ENCODE peak calls at places on chromosome X, in seven cellular contexts. N is K562, T is mammary epithelial cell, K is H1, Y is astrocyte, V is neural progenitor cell, H is IMR-90. F is an unnamed sample.

GRCh38 chrX:85903692-85904471 is 143.5 kb downstream of the CHM start:
- DNase-seq in N (no peak), T (peak), K (no peak), Y (no peak), V (no peak), H (no peak), F (no peak)

GRCh38 chrX:133670394-133670793 is 255.1 kb upstream of the GPC4 start:
- DNase-seq in N (peak), T (peak), K (no peak), Y (peak), V (peak), H (peak), F (no peak)

GRCh38 chrX:154123241-154124219 is 20.5 kb upstream of the OPN1LW start:
- DNase-seq in N (peak), T (no peak), K (no peak), Y (no peak), V (no peak), H (no peak), F (peak)

GRCh38 chrX:46553935-46554334 is 8.7 kb upstream of the ZNF674 start:
- DNase-seq in N (no peak), T (no peak), K (no peak), Y (no peak), V (no peak), H (no peak), F (no peak)

GRCh38 chrX:147884958-147885357 is 26.8 kb upstream of the FMR1 start:
- DNase-seq in N (no peak), T (no peak), K (no peak), Y (no peak), V (no peak), H (no peak), F (peak)

GRCh38 chrX:47611926-47612325 is 7.7 kb downstream of the SYN1 start:
- DNase-seq in N (no peak), T (no peak), K (no peak), Y (no peak), V (no peak), H (no peak), F (no peak)

GRCh38 chrX:53685711-53686110 is 808 bp downstream of the HUWE1 start:
- DNase-seq in N (no peak), T (no peak), K (no peak), Y (no peak), V (no peak), H (peak), F (no peak)

GRCh38 chrX:149040873-149041535 is 464.1 kb downstream of the IDS start:
- DNase-seq in N (no peak), T (peak), K (no peak), Y (peak), V (no peak), H (no peak), F (no peak)

DNA sequence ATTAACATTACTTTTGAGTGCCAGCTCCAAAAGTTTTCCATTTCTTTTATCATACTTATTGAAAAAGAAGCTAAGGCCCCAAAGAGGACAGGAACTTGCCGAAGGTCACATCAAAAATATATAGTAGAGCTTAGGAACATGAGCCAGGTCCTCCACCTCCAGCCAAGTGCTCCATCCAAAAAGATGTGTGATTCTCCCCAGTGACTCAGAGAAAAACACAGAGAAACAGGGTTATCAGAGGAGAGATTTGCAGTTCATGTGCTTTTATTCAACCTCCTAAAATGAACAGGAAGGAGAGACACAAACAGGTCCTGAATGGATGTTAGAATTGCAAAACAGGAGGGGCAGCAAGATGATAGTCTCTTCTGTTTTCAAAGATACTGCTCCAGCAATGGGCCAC is 19.6 kb upstream of the FGF16 start:
- DNase-seq in N (no peak), T (no peak), K (no peak), Y (no peak), V (no peak), H (no peak), F (no peak)
- H2AFZ ChIP-seq in N (no peak), T (no peak), K (no peak), Y (no peak), V (no peak), H (no peak), F (no peak)

GRCh38 chrX:11591712-11592351 is 73.9 kb downstream of the ARHGAP6 start:
- DNase-seq in N (no peak), T (no peak), K (no peak), Y (no peak), V (no peak), H (no peak), F (no peak)
- H2AFZ ChIP-seq in N (no peak), T (no peak), K (no peak), Y (no peak), V (no peak), H (no peak), F (no peak)

GRCh38 chrX:140298946-140299345 is 205.9 kb downstream of the SOX3 start:
- DNase-seq in N (no peak), T (no peak), K (no peak), Y (peak), V (no peak), H (no peak), F (no peak)
- H2AFZ ChIP-seq in N (no peak), T (no peak), K (no peak), Y (no peak), V (no peak), H (no peak), F (no peak)

DNA sequence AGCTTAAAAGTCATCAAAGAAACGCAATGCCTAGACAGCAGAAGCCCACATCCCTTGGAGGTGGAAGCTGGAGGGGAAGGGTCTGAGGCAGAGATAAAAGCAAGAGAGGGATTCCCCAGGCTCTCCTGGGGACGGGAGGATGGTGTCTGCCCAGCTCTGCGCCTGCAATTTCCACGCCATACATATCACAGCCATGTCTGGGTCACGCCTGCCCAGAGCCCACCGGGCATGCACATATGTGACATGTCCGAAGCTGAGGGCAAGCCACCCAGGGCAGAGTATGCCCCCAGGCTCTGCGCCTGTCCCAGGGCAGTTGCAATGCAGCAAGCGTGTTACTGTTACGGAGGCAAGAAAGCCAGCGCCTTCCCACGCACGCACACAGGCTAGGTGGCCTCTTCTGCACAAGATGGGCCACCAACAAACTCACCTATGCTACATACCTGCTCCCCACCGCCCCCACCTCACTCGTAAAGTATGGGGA is 1.2 kb downstream of the FGF13 start:
- DNase-seq in N (no peak), T (no peak), K (no peak), Y (no peak), V (peak), H (no peak), F (no peak)
- H2AFZ ChIP-seq in N (no peak), T (no peak), K (no peak), Y (peak), V (peak), H (no peak), F (no peak)

GRCh38 chrX:123339201-123339905 is 155.3 kb downstream of the GRIA3 start:
- DNase-seq in N (no peak), T (peak), K (no peak), Y (peak), V (no peak), H (no peak), F (no peak)
- H2AFZ ChIP-seq in N (no peak), T (no peak), K (no peak), Y (no peak), V (no peak), H (no peak), F (no peak)

GRCh38 chrX:101415180-101416130 is 7.4 kb downstream of the HNRNPH2 start:
- DNase-seq in N (peak), T (peak), K (no peak), Y (peak), V (peak), H (peak), F (peak)
- H2AFZ ChIP-seq in N (no peak), T (no peak), K (no peak), Y (no peak), V (no peak), H (peak), F (no peak)

GRCh38 chrX:70455366-70456202 is 10.9 kb downstream of the DLG3 start:
- DNase-seq in N (no peak), T (no peak), K (no peak), Y (no peak), V (peak), H (no peak), F (no peak)
- H2AFZ ChIP-seq in N (peak), T (peak), K (no peak), Y (peak), V (no peak), H (peak), F (no peak)